ENCODE peak calls at places on chromosomes 13 and 19, in five cellular contexts. D is suprapubic skin, Y is adrenal gland, A is IMR-90, C is body of pancreas. T is an unnamed sample.

GRCh38 chr13:101529419-101529818 is 76.9 kb downstream of the ITGBL1 start:
- DNase-seq in D (no peak), A (peak; percentile 90), C (no peak), Y (no peak), T (no peak)

GRCh38 chr13:66492479-66492878 is 737.7 kb downstream of the PCDH9 start:
- DNase-seq in D (no peak), C (no peak), A (no peak), Y (no peak), T (no peak)

GRCh38 chr19:54518844-54519243 is 16.2 kb downstream of the LAIR2 start:
- DNase-seq in C (no peak), A (no peak), D (no peak), Y (no peak), T (no peak)

GRCh38 chr13:97938701-97939475 is 14.6 kb upstream of the IPO5 start:
- DNase-seq in D (no peak), C (no peak), Y (no peak), A (no peak), T (no peak)

GRCh38 chr13:28128030-28128429 is 10.3 kb upstream of the PAN3 start:
- DNase-seq in D (no peak), A (no peak), Y (no peak), C (no peak), T (no peak)

GRCh38 chr19:5691930-5692784 is 2.1 kb downstream of the RPL36 start:
- DNase-seq in Y (peak; percentile 67), A (peak; percentile 11), C (no peak), D (no peak), T (peak; percentile 50)

GRCh38 chr19:892243-892996 is 567 bp downstream of the MED16 start:
- DNase-seq in Y (no peak), D (no peak), A (no peak), C (no peak), T (no peak)

GRCh38 chr19:53906211-53907192 is 2.6 kb upstream of the CACNG7 start:
- DNase-seq in A (no peak), Y (peak; percentile 52), C (peak; percentile 48), D (no peak), T (no peak)

GRCh38 chr13:77876176-77876575 is 42.5 kb downstream of the EDNRB start:
- DNase-seq in D (no peak), C (no peak), Y (no peak), A (peak; percentile 90), T (no peak)

GRCh38 chr19:49056101-49056901 is 1.2 kb downstream of the CGB7 start:
- DNase-seq in Y (peak; percentile 35), A (peak; percentile 28), C (peak; percentile 68), D (no peak), T (peak; percentile 64)

GRCh38 chr13:105908581-105908980 is 626.9 kb downstream of the EFNB2 start:
- DNase-seq in Y (no peak), D (no peak), A (no peak), C (no peak), T (no peak)

GRCh38 chr19:23957660-23958281 is 43.1 kb downstream of the ZNF726 start:
- DNase-seq in Y (no peak), D (no peak), A (peak; percentile 82), C (no peak), T (no peak)

GRCh38 chr19:38265213-38265861 is 964 bp downstream of the SPINT2 start:
- DNase-seq in C (peak; percentile 69), D (no peak), Y (no peak), A (no peak), T (no peak)

GRCh38 chr13:48151766-48152165 is 56.9 kb upstream of the MED4 start:
- DNase-seq in A (no peak), C (no peak), Y (no peak), D (no peak), T (no peak)

GRCh38 chr13:27170521-27171243 is 929 bp downstream of the USP12 start:
- DNase-seq in Y (peak; percentile 45), D (peak; percentile 81), A (no peak), C (peak; percentile 50), T (peak; percentile 64)

GRCh38 chr19:1882089-1882785 is 3.1 kb downstream of the ABHD17A start:
- DNase-seq in C (no peak), Y (no peak), D (no peak), A (no peak), T (no peak)

GRCh38 chr19:32464279-32464678 is 58.7 kb downstream of the DPY19L3 start:
- DNase-seq in C (no peak), Y (no peak), D (no peak), A (peak; percentile 10), T (no peak)
- TF ChIP-seq CTCF in C (no peak), Y (peak; percentile 26), D (no peak), A (peak; percentile 21), T (no peak)

GRCh38 chr13:44816701-44817684 is 172.3 kb downstream of the NUFIP1 start:
- DNase-seq in C (no peak), Y (no peak), A (peak; percentile 49), D (no peak), T (no peak)

GRCh38 chr13:44812818-44813217 is 176.5 kb downstream of the NUFIP1 start:
- DNase-seq in A (no peak), Y (no peak), C (no peak), D (no peak), T (no peak)

GRCh38 chr13:44814144-44814543 is 175.1 kb downstream of the NUFIP1 start:
- DNase-seq in Y (no peak), C (no peak), A (no peak), D (no peak), T (no peak)

GRCh38 chr13:44815507-44816074 is 173.7 kb downstream of the NUFIP1 start:
- DNase-seq in D (no peak), A (peak; percentile 98), Y (peak; percentile 87), C (peak; percentile 28), T (peak; percentile 49)

DNA sequence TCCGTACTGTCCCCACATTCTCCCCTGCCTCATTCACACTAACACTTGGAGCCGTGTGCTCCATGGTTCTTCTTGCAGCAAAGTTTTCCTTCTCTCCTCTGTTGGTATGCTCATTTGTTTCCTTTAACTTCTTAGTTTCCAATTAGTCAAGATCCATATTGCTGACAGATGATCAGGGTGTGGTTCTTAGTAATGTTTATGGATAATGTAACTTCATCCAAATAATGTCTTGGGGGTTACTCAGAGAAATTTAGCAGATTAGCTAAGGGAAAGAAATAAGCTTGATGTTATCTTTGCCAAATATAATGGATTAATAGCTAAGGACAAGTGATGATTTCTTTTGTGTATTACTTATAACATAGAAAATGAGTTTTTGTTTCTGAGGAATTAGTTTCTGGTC is 174.4 kb downstream of the NUFIP1 start:
- DNase-seq in Y (no peak), C (no peak), D (no peak), A (no peak), T (no peak)
- TF ChIP-seq POLR2A in Y (no peak), C (no peak), D (no peak), A (no peak), T (no peak)

GRCh38 chr19:40344422-40344821 is 3.8 kb downstream of the C19orf47 start:
- DNase-seq in A (no peak), D (no peak), Y (no peak), C (no peak), T (no peak)
- H3K27me3 ChIP-seq in A (no peaks in the 10 kb centered on the region), D (no peaks in the 10 kb centered on the region), Y (no peaks in the 10 kb centered on the region), C (no peaks in the 10 kb centered on the region), T (no peaks in the 10 kb centered on the region)

GRCh38 chr13:33191425-33192221 is 93.9 kb downstream of the STARD13 start:
- DNase-seq in A (peak; percentile 75), C (peak; percentile 46), Y (peak; percentile 59), D (no peak), T (no peak)

GRCh38 chr13:33193428-33193974 is 92.1 kb downstream of the STARD13 start:
- DNase-seq in C (no peak), Y (no peak), A (no peak), D (no peak), T (no peak)

GRCh38 chr13:33197551-33197971 is 88.0 kb downstream of the STARD13 start:
- DNase-seq in C (no peak), D (no peak), A (no peak), Y (no peak), T (no peak)

GRCh38 chr13:33195693-33196464 is 89.7 kb downstream of the STARD13 start:
- DNase-seq in C (no peak), A (no peak), Y (no peak), D (no peak), T (no peak)

GRCh38 chr13:33194820-33195692 is 90.5 kb downstream of the STARD13 start:
- DNase-seq in A (peak; percentile 96), C (peak; percentile 74), D (no peak), Y (no peak), T (peak; percentile 43)
- TF ChIP-seq CTCF in A (no peak), C (no peak), D (no peak), Y (no peak), T (no peak)

GRCh38 chr19:46600393-46601317 is 475 bp upstream of the CALM3 start:
- DNase-seq in Y (peak; percentile 99), D (peak; percentile 99), C (peak; percentile 98), A (peak; percentile 97), T (peak; percentile 99)
- TF ChIP-seq POLR2A in Y (peak; percentile 71), D (no peak), C (peak; percentile 91), A (peak; percentile 52), T (no peak)

GRCh38 chr13:50131998-50132936 is 117.0 kb downstream of the KCNRG start:
- DNase-seq in D (no peak), Y (no peak), C (no peak), A (no peak), T (no peak)
- H3K27me3 ChIP-seq in D (peaks cover 63% of the 10 kb centered on the region), Y (peaks cover 22% of the 10 kb centered on the region), C (no peaks in the 10 kb centered on the region), A (peaks cover 21% of the 10 kb centered on the region), T (peaks cover 4% of the 10 kb centered on the region)

DNA sequence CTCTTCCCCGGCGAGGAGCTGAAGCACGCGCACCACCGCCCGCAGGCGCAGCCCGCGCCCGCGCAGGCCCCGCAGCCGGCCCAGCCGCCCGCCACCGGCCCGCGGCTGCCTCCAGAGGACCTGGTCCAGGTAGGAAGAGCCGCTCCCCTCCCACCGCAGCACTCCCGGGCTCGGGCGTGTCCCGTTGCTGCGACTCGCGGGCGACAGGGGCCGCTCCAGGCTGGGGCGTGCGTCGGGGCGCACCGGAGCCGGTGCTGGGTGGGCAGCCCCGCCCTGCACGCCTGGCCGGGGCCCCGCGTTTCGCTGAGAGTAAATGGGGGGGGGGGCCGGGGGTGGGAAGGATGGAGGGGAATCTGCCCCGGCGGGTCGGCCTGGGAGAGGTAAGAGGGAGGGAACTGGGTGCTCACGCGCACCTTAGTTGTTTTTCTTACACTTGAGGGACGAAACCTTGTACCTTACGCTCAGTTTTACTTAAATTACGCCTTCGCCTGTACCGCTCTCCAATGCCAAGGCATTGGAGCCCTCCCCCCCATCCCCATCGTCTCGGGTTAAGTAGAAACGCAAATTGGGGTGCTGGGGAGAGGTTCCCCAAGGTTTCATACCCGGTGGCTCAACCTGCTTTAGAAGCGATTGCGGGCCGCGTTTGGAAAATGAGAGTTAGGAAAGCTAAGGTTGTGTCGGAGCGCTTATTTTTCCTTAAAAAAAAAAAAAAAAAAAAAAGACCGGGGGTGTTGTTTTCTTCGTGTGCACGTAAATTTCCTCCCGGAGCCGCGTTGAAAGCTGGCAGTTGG is 850 bp downstream of the KLF5 start:
- DNase-seq in Y (peak; percentile 25), C (peak; percentile 88), D (no peak), A (peak; percentile 10), T (peak; percentile 58)
- TF ChIP-seq CTCF in Y (no peak), C (peak; percentile 40), D (no peak), A (peak; percentile 28), T (no peak)

GRCh38 chr19:46297700-46298476 is 1.0 kb downstream of the HIF3A start:
- DNase-seq in C (peak; percentile 45), A (no peak), D (peak; percentile 86), Y (peak; percentile 59), T (peak; percentile 91)
- TF ChIP-seq POLR2A in C (peak; percentile 12), A (no peak), D (no peak), Y (no peak), T (peak; percentile 53)

T was measured in ovary.